ENCODE peak calls at places on chromosomes 12 and 14, in five cellular contexts. H, T, D, L and E are unnamed samples.

GRCh38 chr12:6700646-6701051 is at the start of gene PIANP:
- DNase-seq in H (no peak), D (no peak), T (peak), L (peak), E (peak)

GRCh38 chr14:64704145-64704742 is at the start of gene PLEKHG3:
- DNase-seq in D (no peak), T (peak), L (peak), H (peak), E (peak)

GRCh38 chr12:109729837-109730200 is 16.2 kb downstream of the FAM222A start:
- DNase-seq in T (peak), D (no peak), H (no peak), L (no peak), E (no peak)

GRCh38 chr14:92309968-92310367 is 13.0 kb upstream of the SLC24A4 start:
- DNase-seq in L (no peak), H (no peak), D (no peak), T (no peak), E (no peak)

GRCh38 chr12:85466906-85467305 is 186.9 kb downstream of the ALX1 start:
- DNase-seq in D (no peak), T (no peak), L (no peak), H (no peak), E (no peak)

GRCh38 chr14:94345344-94346072 is 22.4 kb upstream of the SERPINA6 start:
- DNase-seq in L (no peak), H (no peak), D (no peak), T (no peak), E (peak)

GRCh38 chr12:66941150-66941549 is 262.3 kb upstream of the GRIP1 start:
- DNase-seq in L (no peak), H (no peak), T (no peak), D (no peak), E (no peak)

GRCh38 chr12:77324763-77325468 is 259.5 kb upstream of the E2F7 start:
- DNase-seq in H (peak), L (peak), D (peak), T (peak), E (peak)

GRCh38 chr14:71245659-71246361 is 338.6 kb downstream of the PCNX1 start:
- DNase-seq in L (no peak), H (no peak), T (no peak), D (no peak), E (no peak)

GRCh38 chr12:49868952-49869815 is 26.3 kb upstream of the BCDIN3D start:
- DNase-seq in H (peak), T (peak), L (no peak), D (peak), E (peak)

GRCh38 chr12:6345319-6346071 is 3.6 kb upstream of the TNFRSF1A start:
- DNase-seq in L (no peak), D (no peak), H (no peak), T (peak), E (no peak)

GRCh38 chr14:99821519-99822165 is 28.4 kb downstream of the EML1 start:
- DNase-seq in L (no peak), T (no peak), H (peak), D (no peak), E (peak)